ENCODE peak calls at places on chromosomes 11 and 22, in four cellular contexts. One of them, this sample, is unnamed. For H3K4me1, the result is how much of the 10 kb centered on the place peaks cover.

GRCh38 chr11:33412231-33412630 is 155.1 kb downstream of the HIPK3 start:
- DNase-seq in left lung: no peak
- DNase-seq in mucosa of descending colon: no peak
- DNase-seq in right cardiac atrium: no peak
- DNase-seq in this sample: no peak

GRCh38 chr11:19879309-19880087 is 166.9 kb downstream of the NAV2 start:
- DNase-seq in left lung: no peak
- DNase-seq in mucosa of descending colon: no peak
- DNase-seq in right cardiac atrium: peak
- DNase-seq in this sample: no peak

GRCh38 chr22:50314455-50315288 is 7.2 kb upstream of the PLXNB2 start:
- DNase-seq in left lung: peak
- DNase-seq in mucosa of descending colon: peak
- DNase-seq in right cardiac atrium: peak
- DNase-seq in this sample: no peak

GRCh38 chr11:61294717-61295595 is at the start of gene VWCE:
- DNase-seq in left lung: peak
- DNase-seq in mucosa of descending colon: peak
- DNase-seq in right cardiac atrium: peak
- DNase-seq in this sample: peak

GRCh38 chr22:48667289-48667688 is 1160.4 kb downstream of the BRD1 start:
- DNase-seq in left lung: no peak
- DNase-seq in mucosa of descending colon: no peak
- DNase-seq in right cardiac atrium: no peak
- DNase-seq in this sample: peak

GRCh38 chr11:7657306-7658025 is 15.8 kb downstream of the CYB5R2 start:
- DNase-seq in left lung: peak
- DNase-seq in mucosa of descending colon: no peak
- DNase-seq in right cardiac atrium: peak
- DNase-seq in this sample: peak

GRCh38 chr11:19577849-19578619 is 134.6 kb upstream of the NAV2 start:
- DNase-seq in left lung: peak
- DNase-seq in mucosa of descending colon: no peak
- DNase-seq in right cardiac atrium: peak
- DNase-seq in this sample: peak

GRCh38 chr22:25348391-25348790 is 129.0 kb downstream of the CRYBB2 start:
- DNase-seq in left lung: no peak
- DNase-seq in mucosa of descending colon: no peak
- DNase-seq in right cardiac atrium: no peak
- DNase-seq in this sample: no peak

GRCh38 chr11:69157156-69157821 is 1.6 kb downstream of the SMIM38 start:
- DNase-seq in left lung: no peak
- DNase-seq in mucosa of descending colon: no peak
- DNase-seq in right cardiac atrium: peak
- DNase-seq in this sample: no peak

GRCh38 chr11:31160504-31161422 is 208.8 kb downstream of the DCDC1 start:
- DNase-seq in left lung: no peak
- DNase-seq in mucosa of descending colon: no peak
- DNase-seq in right cardiac atrium: no peak
- DNase-seq in this sample: no peak

GRCh38 chr22:23137468-23137867 is 4.3 kb downstream of the RSPH14 start:
- DNase-seq in left lung: no peak
- DNase-seq in mucosa of descending colon: no peak
- DNase-seq in right cardiac atrium: no peak
- DNase-seq in this sample: no peak

GRCh38 chr11:128453444-128454336 is 133.7 kb downstream of the ETS1 start:
- DNase-seq in left lung: peak
- DNase-seq in mucosa of descending colon: no peak
- DNase-seq in right cardiac atrium: peak
- DNase-seq in this sample: peak

GRCh38 chr11:61688368-61689163 is 8.4 kb downstream of the DAGLA start:
- DNase-seq in left lung: peak
- DNase-seq in mucosa of descending colon: peak
- DNase-seq in right cardiac atrium: peak
- DNase-seq in this sample: peak

GRCh38 chr11:95512682-95513081 is 276.9 kb downstream of the FAM76B start:
- DNase-seq in left lung: peak
- DNase-seq in mucosa of descending colon: no peak
- DNase-seq in right cardiac atrium: peak
- DNase-seq in this sample: peak

GRCh38 chr11:71212871-71213559 is 39.4 kb downstream of the SHANK2 start:
- DNase-seq in left lung: peak
- DNase-seq in mucosa of descending colon: no peak
- DNase-seq in right cardiac atrium: no peak
- DNase-seq in this sample: no peak

GRCh38 chr22:27765706-27766291 is 35.8 kb downstream of the MN1 start:
- DNase-seq in left lung: no peak
- DNase-seq in mucosa of descending colon: no peak
- DNase-seq in right cardiac atrium: no peak
- DNase-seq in this sample: no peak

GRCh38 chr22:46752286-46752685 is 10.2 kb upstream of the TBC1D22A start:
- DNase-seq in left lung: no peak
- DNase-seq in mucosa of descending colon: peak
- DNase-seq in right cardiac atrium: peak
- DNase-seq in this sample: peak

GRCh38 chr11:3095712-3096361 is 38.6 kb upstream of the CARS1 start:
- DNase-seq in left lung: no peak
- DNase-seq in mucosa of descending colon: no peak
- DNase-seq in right cardiac atrium: peak
- DNase-seq in this sample: no peak

GRCh38 chr11:85759915-85760314 is 51.0 kb downstream of the SYTL2 start:
- DNase-seq in left lung: no peak
- DNase-seq in mucosa of descending colon: no peak
- DNase-seq in right cardiac atrium: no peak
- DNase-seq in this sample: no peak

GRCh38 chr22:48890693-48891554 is 936.7 kb downstream of the BRD1 start:
- DNase-seq in left lung: no peak
- DNase-seq in mucosa of descending colon: no peak
- DNase-seq in right cardiac atrium: no peak
- DNase-seq in this sample: no peak

GRCh38 chr11:1891831-1892115 is at the start of gene PRR33:
- DNase-seq in left lung: no peak
- DNase-seq in mucosa of descending colon: no peak
- DNase-seq in right cardiac atrium: no peak
- DNase-seq in this sample: no peak

GRCh38 chr11:16000065-16000464 is 356.3 kb downstream of the SOX6 start:
- DNase-seq in left lung: no peak
- DNase-seq in mucosa of descending colon: no peak
- DNase-seq in right cardiac atrium: no peak
- DNase-seq in this sample: no peak

GRCh38 chr11:77244277-77245014 is 57.0 kb downstream of the GDPD4 start:
- DNase-seq in left lung: no peak
- DNase-seq in mucosa of descending colon: no peak
- DNase-seq in right cardiac atrium: no peak
- DNase-seq in this sample: no peak

GRCh38 chr11:117693344-117693743 is 103.7 kb downstream of the DSCAML1 start:
- DNase-seq in left lung: no peak
- DNase-seq in mucosa of descending colon: no peak
- DNase-seq in right cardiac atrium: no peak
- DNase-seq in this sample: no peak

GRCh38 chr11:827146-827860 is 416 bp upstream of the CRACR2B start:
- DNase-seq in left lung: no peak
- DNase-seq in mucosa of descending colon: peak
- DNase-seq in right cardiac atrium: peak
- DNase-seq in this sample: no peak

GRCh38 chr22:23182289-23183106 is 2.2 kb downstream of the BCR start:
- DNase-seq in left lung: no peak
- DNase-seq in mucosa of descending colon: no peak
- DNase-seq in right cardiac atrium: peak
- DNase-seq in this sample: no peak

GRCh38 chr11:124887667-124888013 is 10.0 kb downstream of the ROBO4 start:
- DNase-seq in left lung: no peak
- DNase-seq in mucosa of descending colon: no peak
- DNase-seq in right cardiac atrium: no peak
- DNase-seq in this sample: no peak

GRCh38 chr22:40714514-40714966 is 35.3 kb downstream of the MCHR1 start:
- DNase-seq in left lung: no peak
- DNase-seq in mucosa of descending colon: no peak
- DNase-seq in right cardiac atrium: no peak
- DNase-seq in this sample: peak

GRCh38 chr22:45671783-45672563 is at the start of gene ATXN10:
- DNase-seq in left lung: peak
- DNase-seq in mucosa of descending colon: peak
- DNase-seq in right cardiac atrium: peak
- DNase-seq in this sample: peak

GRCh38 chr11:47507016-47507631 is 45.8 kb downstream of the CELF1 start:
- DNase-seq in left lung: no peak
- DNase-seq in mucosa of descending colon: no peak
- DNase-seq in right cardiac atrium: no peak
- DNase-seq in this sample: no peak

GRCh38 chr11:103618532-103618931 is 417.9 kb upstream of the DDI1 start:
- DNase-seq in left lung: no peak
- DNase-seq in mucosa of descending colon: no peak
- DNase-seq in right cardiac atrium: no peak
- DNase-seq in this sample: no peak

GRCh38 chr11:60774726-60775125 is 10.4 kb upstream of the MS4A10 start:
- DNase-seq in left lung: no peak
- DNase-seq in mucosa of descending colon: peak
- DNase-seq in right cardiac atrium: no peak
- DNase-seq in this sample: no peak

GRCh38 chr22:22037740-22038139 is 55.2 kb upstream of the TOP3B start:
- DNase-seq in left lung: no peak
- DNase-seq in mucosa of descending colon: no peak
- DNase-seq in right cardiac atrium: no peak
- DNase-seq in this sample: no peak

GRCh38 chr22:17927062-17927461 is 97.3 kb downstream of the MICAL3 start:
- DNase-seq in left lung: no peak
- DNase-seq in mucosa of descending colon: no peak
- DNase-seq in right cardiac atrium: no peak
- DNase-seq in this sample: no peak

GRCh38 chr11:116225784-116226410 is 546.9 kb downstream of the BUD13 start:
- DNase-seq in left lung: no peak
- DNase-seq in mucosa of descending colon: no peak
- DNase-seq in right cardiac atrium: no peak
- DNase-seq in this sample: no peak

GRCh38 chr11:2870460-2870859 is 15.1 kb downstream of the CDKN1C start:
- DNase-seq in left lung: no peak
- DNase-seq in mucosa of descending colon: no peak
- DNase-seq in right cardiac atrium: no peak
- DNase-seq in this sample: no peak

GRCh38 chr11:134853972-134854371 is 441.9 kb upstream of the B3GAT1 start:
- DNase-seq in left lung: no peak
- DNase-seq in mucosa of descending colon: no peak
- DNase-seq in right cardiac atrium: no peak
- DNase-seq in this sample: no peak

GRCh38 chr22:39467390-39467901 is 10.6 kb downstream of the MGAT3 start:
- DNase-seq in left lung: no peak
- DNase-seq in mucosa of descending colon: no peak
- DNase-seq in right cardiac atrium: no peak
- DNase-seq in this sample: no peak
- H3K4me1 ChIP-seq in left lung: under half
- H3K4me1 ChIP-seq in mucosa of descending colon: under half
- H3K4me1 ChIP-seq in right cardiac atrium: under half
- H3K4me1 ChIP-seq in this sample: under half

DNA sequence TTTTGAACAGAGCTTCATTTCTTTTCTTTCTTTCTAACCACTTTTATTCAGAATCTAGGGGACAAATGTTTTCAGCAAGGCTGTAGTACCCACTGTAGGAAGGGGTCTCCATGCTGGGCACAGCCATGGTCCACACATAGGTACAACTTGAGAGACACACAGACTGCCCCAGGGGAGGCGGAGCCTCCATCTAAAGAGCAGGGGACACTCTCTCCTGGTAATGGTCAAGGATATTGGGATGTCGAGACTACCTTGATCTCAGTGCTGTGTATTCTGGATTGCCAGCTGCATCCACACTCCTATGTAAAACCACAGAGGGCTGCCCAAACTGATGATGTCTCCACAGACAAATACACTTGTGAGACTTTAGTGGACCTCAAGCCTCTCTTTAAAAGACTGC is 2.9 kb upstream of the APOL3 start:
- DNase-seq in left lung: no peak
- DNase-seq in mucosa of descending colon: no peak
- DNase-seq in right cardiac atrium: no peak
- DNase-seq in this sample: no peak
- H3K4me1 ChIP-seq in left lung: half or more
- H3K4me1 ChIP-seq in mucosa of descending colon: under half
- H3K4me1 ChIP-seq in right cardiac atrium: under half
- H3K4me1 ChIP-seq in this sample: under half

GRCh38 chr22:32706149-32706548 is 95.4 kb upstream of the TIMP3 start:
- DNase-seq in left lung: no peak
- DNase-seq in mucosa of descending colon: no peak
- DNase-seq in right cardiac atrium: no peak
- DNase-seq in this sample: no peak
- H3K4me1 ChIP-seq in left lung: under half
- H3K4me1 ChIP-seq in mucosa of descending colon: under half
- H3K4me1 ChIP-seq in right cardiac atrium: under half
- H3K4me1 ChIP-seq in this sample: under half

DNA sequence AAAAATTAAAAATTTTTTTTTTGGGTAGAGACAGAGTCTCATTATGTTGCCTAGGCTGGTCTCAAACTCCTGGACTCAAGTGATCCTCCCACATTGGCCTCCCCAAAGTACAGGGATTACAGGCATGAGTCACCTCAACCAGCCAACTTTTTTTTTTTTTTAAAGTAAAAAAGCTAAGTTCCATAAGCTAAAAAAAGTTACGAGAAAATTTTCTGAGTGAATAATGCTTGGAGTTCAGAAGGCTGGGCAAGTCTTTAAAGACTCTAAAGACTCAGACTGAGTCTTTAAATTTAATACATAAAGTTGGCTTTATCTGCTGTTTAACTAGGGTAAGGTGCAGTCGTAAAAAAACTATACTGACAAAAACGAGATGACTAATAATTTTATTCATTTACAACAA is 5.6 kb downstream of the DDX6 start:
- DNase-seq in left lung: no peak
- DNase-seq in mucosa of descending colon: no peak
- DNase-seq in right cardiac atrium: no peak
- DNase-seq in this sample: no peak
- H3K4me1 ChIP-seq in left lung: half or more
- H3K4me1 ChIP-seq in mucosa of descending colon: under half
- H3K4me1 ChIP-seq in right cardiac atrium: under half
- H3K4me1 ChIP-seq in this sample: half or more